ENCODE peak calls at places on chromosome 19, in five cellular contexts. J is ovary, M is astrocyte of the spinal cord, V is astrocyte, U is lower leg skin. W is an unnamed sample.

GRCh38 chr19:4877753-4878490 is 10.5 kb upstream of the PLIN3 start:
- DNase-seq in J (no peak), M (peak), V (no peak), U (no peak), W (peak)

GRCh38 chr19:16773259-16773658 is 53.6 kb downstream of the NWD1 start:
- DNase-seq in J (no peak), M (no peak), V (no peak), U (no peak), W (no peak)

GRCh38 chr19:310141-310651 is 19.0 kb upstream of the PLPP2 start:
- DNase-seq in J (no peak), M (peak), V (no peak), U (peak), W (no peak)

GRCh38 chr19:55391702-55392615 is 6.2 kb downstream of the RPL28 start:
- DNase-seq in J (no peak), M (no peak), V (no peak), U (no peak), W (no peak)

GRCh38 chr19:28961772-28962500 is 251.0 kb downstream of the UQCRFS1 start:
- DNase-seq in J (no peak), M (peak), V (peak), U (no peak), W (no peak)

GRCh38 chr19:5447700-5448311 is 7.4 kb upstream of the ZNRF4 start:
- DNase-seq in J (no peak), M (no peak), V (peak), U (no peak), W (no peak)

GRCh38 chr19:33301011-33301899 is 1.1 kb downstream of the CEBPA start:
- DNase-seq in J (no peak), M (no peak), V (no peak), U (peak), W (no peak)

GRCh38 chr19:6580313-6580712 is 10.6 kb downstream of the CD70 start:
- DNase-seq in J (no peak), M (peak), V (peak), U (no peak), W (no peak)

GRCh38 chr19:8023371-8023770 is 17.9 kb upstream of the ELAVL1 start:
- DNase-seq in J (no peak), M (no peak), V (no peak), U (no peak), W (no peak)

GRCh38 chr19:6286676-6287075 is 6.9 kb upstream of the MLLT1 start:
- DNase-seq in J (no peak), M (no peak), V (no peak), U (no peak), W (no peak)

GRCh38 chr19:11142528-11143171 is 12.9 kb downstream of the SPC24 start:
- DNase-seq in J (peak), M (peak), V (peak), U (peak), W (peak)

GRCh38 chr19:39951065-39951650 is 16.7 kb upstream of the FCGBP start:
- DNase-seq in J (no peak), M (no peak), V (no peak), U (no peak), W (no peak)

GRCh38 chr19:41616785-41617621 is 9.9 kb downstream of the CEACAM4 start:
- DNase-seq in J (no peak), M (no peak), V (no peak), U (no peak), W (no peak)

GRCh38 chr19:3483226-3483628 is at the start of gene SMIM44:
- DNase-seq in J (no peak), M (no peak), V (no peak), U (no peak), W (no peak)

GRCh38 chr19:33503791-33504444 is 17.7 kb downstream of the PEPD start:
- DNase-seq in J (no peak), M (no peak), V (no peak), U (no peak), W (no peak)

GRCh38 chr19:10828981-10829821 is 6.8 kb downstream of the TMED1 start:
- DNase-seq in J (no peak), M (no peak), V (no peak), U (no peak), W (no peak)

GRCh38 chr19:28577666-28578065 is 635.3 kb downstream of the UQCRFS1 start:
- DNase-seq in J (no peak), M (no peak), V (no peak), U (peak), W (no peak)

GRCh38 chr19:11581740-11582139 is 4.3 kb upstream of the ACP5 start:
- DNase-seq in J (no peak), M (no peak), V (peak), U (no peak), W (no peak)

GRCh38 chr19:29665215-29665825 is at the start of gene PLEKHF1:
- DNase-seq in J (peak), M (peak), V (peak), U (peak), W (peak)

GRCh38 chr19:13252569-13253335 is 102.5 kb downstream of the IER2 start:
- DNase-seq in J (no peak), M (no peak), V (no peak), U (no peak), W (no peak)

GRCh38 chr19:405138-405965 is 3.6 kb downstream of the C2CD4C start:
- DNase-seq in J (no peak), M (no peak), V (no peak), U (no peak), W (peak)

GRCh38 chr19:6540918-6541689 is 10.3 kb downstream of the TNFSF9 start:
- DNase-seq in J (no peak), M (no peak), V (no peak), U (no peak), W (no peak)

GRCh38 chr19:29663861-29664752 is 1.2 kb upstream of the PLEKHF1 start:
- DNase-seq in J (no peak), M (peak), V (peak), U (peak), W (no peak)

GRCh38 chr19:5291588-5292193 is 48.9 kb downstream of the PTPRS start:
- DNase-seq in J (no peak), M (no peak), V (no peak), U (no peak), W (no peak)

GRCh38 chr19:6138066-6138465 is 2.6 kb downstream of the ACSBG2 start:
- DNase-seq in J (no peak), M (no peak), V (no peak), U (no peak), W (no peak)

GRCh38 chr19:30266687-30267086 is 105.5 kb upstream of the ZNF536 start:
- DNase-seq in J (no peak), M (no peak), V (no peak), U (no peak), W (no peak)

DNA sequence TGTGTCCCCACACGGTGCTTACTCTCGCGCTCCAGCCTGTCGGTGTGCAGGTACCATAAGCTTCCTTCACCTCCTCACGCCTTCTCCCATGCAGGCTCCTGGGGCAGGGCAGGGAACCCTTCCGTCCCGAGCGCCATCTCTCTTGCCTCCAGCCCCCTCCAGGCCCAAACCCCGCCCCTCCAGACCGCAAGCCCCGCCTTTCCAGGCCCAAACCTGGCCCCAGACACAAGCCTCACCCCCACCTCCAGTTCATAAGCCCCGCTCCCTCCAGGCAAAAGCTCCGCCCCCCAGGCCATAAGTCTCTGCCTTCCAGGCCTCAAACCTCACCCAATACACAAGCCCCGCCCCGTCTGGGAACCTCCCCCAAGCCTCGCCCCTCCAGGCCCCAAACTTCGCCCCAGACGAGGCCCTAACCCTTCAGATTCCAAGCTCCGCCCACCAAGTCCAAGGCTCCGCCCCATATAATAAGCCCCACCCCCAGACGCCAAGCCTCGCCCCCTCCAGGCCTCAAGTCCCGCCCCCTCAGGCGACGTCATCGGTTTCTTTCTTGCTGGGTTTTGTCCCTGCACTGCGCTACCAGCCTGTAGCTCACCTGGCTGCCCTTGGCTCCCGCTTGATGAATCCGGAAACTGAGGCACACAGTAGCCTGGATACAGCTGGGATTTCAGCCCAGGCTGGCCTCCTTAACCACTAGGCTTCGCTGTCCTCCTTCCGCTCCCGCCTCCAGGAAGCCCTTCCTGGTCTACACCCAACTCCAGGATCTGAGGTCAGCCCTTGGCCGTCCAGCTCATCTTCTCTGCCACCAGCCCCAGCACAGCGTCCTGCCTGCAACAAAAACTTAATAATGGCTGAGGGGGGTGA is 16.1 kb downstream of the MKNK2 start:
- DNase-seq in J (peak), M (no peak), V (no peak), U (peak), W (no peak)
- TF ChIP-seq CTCF in J (no peak), M (no peak), V (no peak), U (no peak), W (no peak)

GRCh38 chr19:38209152-38209551 is 14.9 kb downstream of the DPF1 start:
- DNase-seq in J (no peak), M (no peak), V (no peak), U (no peak), W (no peak)
- H3K4me3 ChIP-seq in J (no peak), M (no peak), V (no peak), U (no peak), W (peak)

GRCh38 chr19:38132781-38133180 is 91.2 kb downstream of the DPF1 start:
- DNase-seq in J (no peak), M (no peak), V (no peak), U (no peak), W (no peak)

GRCh38 chr19:38135150-38135998 is 88.6 kb downstream of the DPF1 start:
- DNase-seq in J (no peak), M (peak), V (no peak), U (no peak), W (no peak)

GRCh38 chr19:38130399-38130798 is 93.6 kb downstream of the DPF1 start:
- DNase-seq in J (no peak), M (no peak), V (no peak), U (no peak), W (no peak)

GRCh38 chr19:38139122-38139521 is 84.9 kb downstream of the DPF1 start:
- DNase-seq in J (no peak), M (no peak), V (no peak), U (no peak), W (no peak)

GRCh38 chr19:38134538-38135149 is 89.4 kb downstream of the DPF1 start:
- DNase-seq in J (no peak), M (peak), V (no peak), U (no peak), W (no peak)
- TF ChIP-seq CTCF in J (no peak), M (peak), V (peak), U (no peak), W (no peak)

GRCh38 chr19:46620716-46621115 is 4.2 kb downstream of the PTGIR start:
- DNase-seq in J (no peak), M (no peak), V (peak), U (no peak), W (peak)
- H3K4me3 ChIP-seq in J (no peak), M (no peak), V (no peak), U (no peak), W (peak)

DNA sequence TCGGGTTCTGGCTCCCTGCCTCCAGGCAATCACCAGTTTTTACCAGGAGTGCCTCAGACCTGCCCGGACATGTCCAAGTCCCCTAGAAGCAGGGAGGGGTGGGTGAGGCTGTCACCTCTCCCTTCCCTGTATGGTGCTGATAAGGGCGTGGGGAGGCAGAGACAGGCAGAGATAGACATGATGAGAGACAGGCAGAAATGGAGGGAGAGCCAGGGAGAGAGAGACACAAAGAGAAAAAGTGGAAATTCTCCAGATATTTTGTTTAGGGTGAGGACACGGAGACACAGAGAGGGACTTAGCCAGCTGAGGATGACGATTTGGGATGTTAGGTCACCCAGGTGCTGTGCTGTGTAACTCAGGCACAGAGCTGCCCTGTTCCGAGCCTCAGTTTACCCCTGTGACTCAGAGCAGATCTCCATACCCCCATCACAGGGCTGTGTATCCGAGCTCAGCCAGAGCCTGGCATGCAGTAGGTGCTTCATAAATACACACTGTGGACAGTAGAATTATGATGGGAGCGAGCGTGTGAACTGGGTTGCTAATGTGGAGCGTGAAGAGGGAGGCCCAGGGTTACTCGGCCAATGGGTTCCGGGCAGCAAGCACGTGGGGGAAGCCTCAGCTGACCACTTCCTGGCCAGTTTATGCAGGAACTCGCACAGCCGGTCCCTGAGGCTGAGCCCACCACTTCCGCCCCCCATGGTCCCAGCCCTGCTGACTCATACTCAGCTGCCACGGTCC is 11.9 kb upstream of the GDF15 start:
- DNase-seq in J (peak), M (peak), V (peak), U (peak), W (peak)
- TF ChIP-seq CTCF in J (no peak), M (no peak), V (no peak), U (no peak), W (no peak)

DNA sequence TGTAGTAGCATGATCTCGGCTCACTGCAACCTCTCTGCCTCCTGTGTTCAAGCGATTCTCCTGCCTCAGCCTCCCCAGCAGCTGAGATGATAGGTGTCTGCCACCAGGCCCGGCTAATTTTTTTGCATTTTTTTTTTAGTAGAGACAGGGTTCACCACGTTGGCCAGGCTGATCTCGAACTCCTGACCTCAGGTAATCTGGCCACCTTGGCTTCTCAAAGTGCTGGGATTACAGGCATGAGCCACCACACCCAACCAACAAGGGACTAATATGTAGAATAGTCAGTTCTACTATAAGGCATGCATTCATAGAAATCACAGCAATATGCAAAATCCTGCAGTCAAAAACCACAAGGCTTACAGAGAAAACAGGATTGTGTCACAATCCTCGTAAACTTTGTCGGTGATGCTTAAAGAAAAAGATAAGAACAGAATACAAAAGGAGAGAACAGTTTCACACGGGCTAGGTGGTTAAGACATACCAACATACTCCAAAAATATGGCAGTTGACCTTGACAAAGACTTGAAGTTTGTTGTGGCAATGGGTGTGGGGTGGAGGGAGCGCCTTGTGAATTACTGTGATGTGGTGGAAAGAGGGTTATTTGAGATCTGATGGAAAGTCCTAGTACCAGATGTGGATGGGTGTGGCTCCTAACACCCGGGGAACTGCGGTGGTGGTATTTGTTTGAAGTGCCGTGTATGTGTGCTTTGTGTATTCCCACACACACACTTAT is 12.5 kb downstream of the NOSIP start:
- DNase-seq in J (no peak), M (peak), V (no peak), U (no peak), W (no peak)
- H3K4me3 ChIP-seq in J (no peak), M (no peak), V (no peak), U (no peak), W (no peak)

DNA sequence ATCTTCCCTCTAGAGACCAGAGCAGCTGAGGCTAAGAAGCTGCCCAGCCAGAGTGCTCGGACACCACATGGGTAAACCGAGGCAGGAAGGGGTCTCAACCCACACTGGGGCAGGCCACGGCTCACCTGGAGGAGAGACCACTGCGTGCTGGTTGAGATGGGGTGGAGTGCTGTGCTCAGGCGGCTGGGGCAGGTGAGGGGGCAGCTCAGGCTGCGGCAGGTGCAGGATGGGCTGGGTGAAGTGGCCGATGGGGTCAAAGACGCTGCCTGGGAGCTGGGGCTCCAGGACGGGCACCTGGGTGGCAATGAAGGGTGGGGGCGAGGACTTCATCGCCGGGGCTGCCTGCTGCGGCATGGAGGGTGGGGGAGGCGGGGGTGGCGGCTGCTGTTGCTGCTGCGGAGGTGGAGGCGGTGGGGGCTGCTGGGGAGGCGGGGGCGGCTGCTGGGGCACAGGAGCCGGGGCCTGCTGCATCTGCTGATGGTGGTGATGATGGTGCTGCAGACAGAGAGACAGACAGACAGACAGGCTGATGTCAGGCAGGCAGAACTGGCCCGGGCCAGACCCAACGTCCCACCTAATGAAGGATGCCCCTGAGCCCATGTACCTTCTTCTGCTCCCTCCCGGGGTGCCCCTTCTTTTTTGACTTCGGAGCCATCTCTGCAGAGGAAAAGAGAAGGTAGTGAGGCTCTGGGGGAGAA is 12.0 kb upstream of the EPHX3 start:
- DNase-seq in J (no peak), M (no peak), V (no peak), U (no peak), W (no peak)
- TF ChIP-seq CTCF in J (no peak), M (no peak), V (no peak), U (no peak), W (no peak)